ENCODE peak calls at places on chromosomes 16 and 17, in eight cellular contexts. N is anterior cingulate cortex; A is choroid plexus epithelial cell; Q is heart left ventricle; H is stimulated activated CD4-positive, alpha-beta T cell treated with anti-CD3 and anti-CD28 coated beads, Interleukin-12 subunit alpha, Interleukin-12 subunit beta, amount 100 ng/mL, for 48 hours; G is Panc1; V is GM23248; S is H7. P is an unnamed sample.

GRCh38 chr17:76747716-76748360 is 9.9 kb downstream of the MFSD11 start:
- DNase-seq in N (no peak), A (no peak), Q (no peak), H (no peak), G (no peak), V (no peak), S (no peak), P (no peak)

GRCh38 chr17:57288034-57288752 is 31.9 kb downstream of the MSI2 start:
- DNase-seq in N (no peak), A (no peak), Q (peak), H (no peak), G (no peak), V (peak), S (no peak), P (peak)

GRCh38 chr16:46898006-46898405 is 13.8 kb downstream of the GPT2 start:
- DNase-seq in N (no peak), A (no peak), Q (no peak), H (no peak), G (no peak), V (no peak), S (no peak), P (no peak)

GRCh38 chr16:30503403-30504296 is 22.7 kb downstream of the ZNF768 start:
- DNase-seq in N (no peak), A (no peak), Q (no peak), H (no peak), G (no peak), V (no peak), S (peak), P (no peak)

GRCh38 chr16:67914758-67915622 is 16.7 kb downstream of the CTRL start:
- DNase-seq in N (no peak), A (no peak), Q (no peak), H (no peak), G (no peak), V (no peak), S (no peak), P (no peak)

GRCh38 chr17:77501101-77501566 is 360.4 kb downstream of the SEC14L1 start:
- DNase-seq in N (no peak), A (peak), Q (peak), H (no peak), G (no peak), V (peak), S (peak), P (no peak)

GRCh38 chr16:75267631-75268264 is 16.3 kb upstream of the BCAR1 start:
- DNase-seq in N (no peak), A (peak), Q (peak), H (no peak), G (no peak), V (peak), S (peak), P (peak)

GRCh38 chr17:51260960-51261958 is 913 bp downstream of the UTP18 start:
- DNase-seq in N (peak), A (peak), Q (peak), H (peak), G (no peak), V (peak), S (peak), P (peak)

GRCh38 chr16:23348579-23349469 is 46.7 kb downstream of the SCNN1B start:
- DNase-seq in N (no peak), A (no peak), Q (no peak), H (no peak), G (no peak), V (peak), S (peak), P (no peak)

GRCh38 chr17:50443492-50444051 is 17.6 kb downstream of the ACSF2 start:
- DNase-seq in N (no peak), A (peak), Q (no peak), H (no peak), G (no peak), V (peak), S (no peak), P (no peak)

GRCh38 chr17:29619251-29619650 is 3.5 kb downstream of the CORO6 start:
- DNase-seq in N (no peak), A (peak), Q (peak), H (no peak), G (no peak), V (peak), S (peak), P (peak)

GRCh38 chr17:72118588-72119279 is 2.1 kb upstream of the SOX9 start:
- DNase-seq in N (peak), A (peak), Q (peak), H (peak), G (no peak), V (peak), S (peak), P (peak)

GRCh38 chr16:24440296-24440695 is 99.1 kb upstream of the RBBP6 start:
- DNase-seq in N (no peak), A (no peak), Q (no peak), H (no peak), G (no peak), V (no peak), S (no peak), P (no peak)

GRCh38 chr17:51439395-51440229 is 179.3 kb downstream of the UTP18 start:
- DNase-seq in N (no peak), A (no peak), Q (no peak), H (no peak), G (no peak), V (no peak), S (no peak), P (no peak)

GRCh38 chr16:21159281-21159951 is 942 bp downstream of the LDAF1 start:
- DNase-seq in N (no peak), A (no peak), Q (peak), H (no peak), G (no peak), V (peak), S (peak), P (peak)

GRCh38 chr17:41116292-41116691 is 1.9 kb downstream of the KRTAP4-11 start:
- DNase-seq in N (no peak), A (no peak), Q (no peak), H (no peak), G (no peak), V (no peak), S (no peak), P (no peak)

GRCh38 chr17:1730345-1731193 is 6.1 kb downstream of the WDR81 start:
- DNase-seq in N (no peak), A (peak), Q (peak), H (no peak), G (no peak), V (peak), S (peak), P (peak)

GRCh38 chr16:51048544-51048943 is 102.5 kb downstream of the SALL1 start:
- DNase-seq in N (no peak), A (peak), Q (no peak), H (no peak), G (no peak), V (peak), S (no peak), P (no peak)

GRCh38 chr16:66443269-66443652 is 16.2 kb downstream of the BEAN1 start:
- DNase-seq in N (no peak), A (no peak), Q (no peak), H (no peak), G (no peak), V (peak), S (no peak), P (no peak)

GRCh38 chr16:86772671-86773338 is 194.5 kb downstream of the FOXL1 start:
- DNase-seq in N (no peak), A (peak), Q (no peak), H (no peak), G (no peak), V (peak), S (peak), P (peak)

GRCh38 chr16:88389621-88390160 is 6.9 kb downstream of the ZNF469 start:
- DNase-seq in N (no peak), A (no peak), Q (peak), H (no peak), G (no peak), V (no peak), S (no peak), P (no peak)

P was measured in mesenchymal stem cell.